ENCODE peak calls at places on chromosomes 1 and 21, in six cellular contexts. K, G, D, P, U and C are unnamed samples.

GRCh38 chr1:19765623-19766022 is 34.1 kb downstream of the TMCO4 start:
- DNase-seq in D (no peak), K (peak; percentile 93), U (no peak), P (no peak), G (no peak), C (no peak)

GRCh38 chr1:212203611-212204010 is 81.6 kb upstream of the PPP2R5A start:
- DNase-seq in G (no peak), U (no peak), K (no peak), P (no peak), D (no peak), C (no peak)

GRCh38 chr1:206772228-206773002 is at the start of gene IL10:
- DNase-seq in K (no peak), G (no peak), D (no peak), U (no peak), P (no peak), C (no peak)

GRCh38 chr1:173406783-173407230 is 70.3 kb upstream of the PRDX6 start:
- DNase-seq in U (no peak), D (no peak), K (no peak), G (no peak), P (no peak), C (no peak)

GRCh38 chr1:184214128-184214527 is 162.6 kb downstream of the TSEN15 start:
- DNase-seq in P (no peak), G (no peak), U (no peak), K (no peak), D (no peak), C (no peak)

GRCh38 chr1:237281481-237281880 is 239.5 kb downstream of the RYR2 start:
- DNase-seq in P (no peak), K (no peak), U (no peak), D (no peak), G (no peak), C (no peak)

GRCh38 chr1:185396126-185396525 is 79.1 kb upstream of the IVNS1ABP start:
- DNase-seq in D (no peak), K (no peak), G (no peak), P (no peak), U (no peak), C (no peak)

GRCh38 chr1:64921761-64922160 is 44.6 kb downstream of the JAK1 start:
- DNase-seq in D (no peak), P (no peak), U (no peak), K (no peak), G (no peak), C (no peak)

GRCh38 chr1:27787895-27788294 is 14.9 kb downstream of the STX12 start:
- DNase-seq in G (no peak), K (peak; percentile 30), D (no peak), U (no peak), P (no peak), C (no peak)

GRCh38 chr1:43039228-43040055 is 80.8 kb upstream of the SLC2A1 start:
- DNase-seq in U (no peak), G (no peak), D (no peak), K (no peak), P (no peak), C (no peak)

GRCh38 chr1:205656236-205656635 is 24.1 kb downstream of the SLC45A3 start:
- DNase-seq in D (no peak), U (no peak), K (no peak), G (no peak), P (no peak), C (no peak)

GRCh38 chr1:24505816-24506215 is 3.2 kb downstream of the RCAN3 start:
- DNase-seq in P (no peak), U (no peak), D (no peak), K (no peak), G (no peak), C (no peak)

GRCh38 chr1:178536844-178537371 is 24.0 kb downstream of the TEX35 start:
- DNase-seq in D (no peak), G (no peak), P (no peak), K (peak; percentile 98), U (peak; percentile 75), C (no peak)

GRCh38 chr1:213987422-213987875 is 324 bp upstream of the PROX1 start:
- DNase-seq in U (peak; percentile 42), G (no peak), K (no peak), P (no peak), D (peak; percentile 91), C (no peak)

GRCh38 chr1:152473887-152474537 is 36.6 kb upstream of the LCE5A start:
- DNase-seq in P (no peak), U (no peak), D (no peak), K (no peak), G (no peak), C (no peak)

GRCh38 chr1:197902131-197902453 is 338 bp upstream of the C1orf53 start:
- DNase-seq in K (no peak), G (no peak), D (no peak), P (no peak), U (no peak), C (no peak)

GRCh38 chr1:33482412-33482811 is 10.0 kb downstream of the ZSCAN20 start:
- DNase-seq in K (no peak), D (no peak), P (no peak), U (no peak), G (no peak), C (no peak)

GRCh38 chr1:53665996-53666395 is 73.0 kb downstream of the GLIS1 start:
- DNase-seq in P (no peak), D (no peak), G (no peak), U (no peak), K (no peak), C (no peak)

GRCh38 chr21:31671146-31671716 is 11.7 kb downstream of the SOD1 start:
- DNase-seq in D (no peak), K (no peak), G (no peak), U (no peak), P (no peak), C (no peak)

GRCh38 chr1:99537886-99538617 is 107.9 kb upstream of the PALMD start:
- DNase-seq in P (no peak), G (no peak), U (no peak), K (no peak), D (no peak), C (no peak)

GRCh38 chr1:20730690-20731056 is 1.8 kb downstream of the SH2D5 start:
- DNase-seq in P (peak; percentile 39), U (no peak), K (no peak), G (no peak), D (peak; percentile 41), C (no peak)

GRCh38 chr21:44403106-44404020 is 49.9 kb downstream of the TRPM2 start:
- DNase-seq in D (no peak), G (no peak), P (peak; percentile 18), U (no peak), K (no peak), C (no peak)

GRCh38 chr1:223496883-223497282 is 103.7 kb downstream of the CCDC185 start:
- DNase-seq in P (no peak), G (no peak), K (no peak), U (no peak), D (no peak), C (no peak)

GRCh38 chr1:228136908-228137307 is 3.2 kb upstream of the GUK1 start:
- DNase-seq in U (no peak), D (no peak), P (no peak), K (no peak), G (no peak), C (no peak)

GRCh38 chr1:189429610-189430009 is 1048.1 kb downstream of the BRINP3 start:
- DNase-seq in U (no peak), D (peak; percentile 68), G (no peak), K (no peak), P (peak; percentile 17), C (no peak)

GRCh38 chr1:17439250-17440073 is at the start of gene RCC2:
- DNase-seq in D (peak; percentile 85), K (peak; percentile 71), U (peak; percentile 69), G (peak; percentile 37), P (peak; percentile 91), C (peak; percentile 64)

GRCh38 chr1:5365751-5366150 is 626.5 kb downstream of the NPHP4 start:
- DNase-seq in K (no peak), P (no peak), D (no peak), U (peak; percentile 9), G (no peak), C (no peak)

GRCh38 chr1:112388436-112388835 is 7.6 kb upstream of the CTTNBP2NL start:
- DNase-seq in G (no peak), U (no peak), P (no peak), K (no peak), D (no peak), C (no peak)

GRCh38 chr1:110548381-110548780 is 29.4 kb upstream of the KCNA10 start:
- DNase-seq in P (no peak), G (no peak), U (peak; percentile 38), K (no peak), D (peak; percentile 50), C (peak; percentile 5)